ENCODE peak calls at places on chromosomes 4 and X, in seven cellular contexts. Z is colonic mucosa; F is activated CD8-positive, alpha-beta memory T cell treated with anti-CD3 and anti-CD28 coated beads, Interleukin-2, amount 10 ng/mL, durations not matched to agents 7 days and 5 days; C is vagina; D is anterior cingulate cortex; A is left cardiac atrium; S is NB4. L is an unnamed sample.

GRCh38 chrX:153812220-153812619 is 17.8 kb downstream of the SSR4 start:
- DNase-seq in Z (no peak), F (no peak), C (no peak), D (no peak), A (no peak), S (no peak), L (no peak)

GRCh38 chr4:138669479-138670165 is 346.0 kb upstream of the NOCT start:
- DNase-seq in Z (no peak), F (no peak), C (no peak), D (no peak), A (no peak), S (no peak), L (no peak)

GRCh38 chr4:54806351-54806750 is 148.6 kb downstream of the KIT start:
- DNase-seq in Z (no peak), F (no peak), C (no peak), D (no peak), A (no peak), S (no peak), L (no peak)

GRCh38 chr4:157818946-157819692 is 353.7 kb downstream of the GASK1B start:
- DNase-seq in Z (no peak), F (no peak), C (no peak), D (no peak), A (no peak), S (no peak), L (no peak)

GRCh38 chr4:76655566-76656479 is 220.8 kb downstream of the SHROOM3 start:
- DNase-seq in Z (no peak), F (no peak), C (no peak), D (no peak), A (no peak), S (no peak), L (no peak)

GRCh38 chr4:17787315-17787714 is 5.9 kb upstream of the FAM184B start:
- DNase-seq in Z (no peak), F (no peak), C (no peak), D (no peak), A (no peak), S (no peak), L (no peak)

GRCh38 chr4:21765810-21766407 is 182.7 kb downstream of the KCNIP4 start:
- DNase-seq in Z (peak), F (no peak), C (no peak), D (no peak), A (no peak), S (peak), L (peak)

GRCh38 chr4:76535603-76536380 is 100.8 kb downstream of the SHROOM3 start:
- DNase-seq in Z (peak), F (no peak), C (no peak), D (no peak), A (no peak), S (no peak), L (no peak)

GRCh38 chr4:21900211-21900610 is 48.4 kb downstream of the KCNIP4 start:
- DNase-seq in Z (no peak), F (no peak), C (no peak), D (no peak), A (no peak), S (no peak), L (no peak)

GRCh38 chr4:85102606-85103005 is 136.1 kb upstream of the WDFY3 start:
- DNase-seq in Z (no peak), F (no peak), C (no peak), D (no peak), A (no peak), S (no peak), L (no peak)

GRCh38 chr4:117447925-117448324 is 362.5 kb upstream of the TRAM1L1 start:
- DNase-seq in Z (peak), F (no peak), C (no peak), D (no peak), A (no peak), S (peak), L (no peak)

GRCh38 chr4:24373662-24374061 is 210.7 kb downstream of the DHX15 start:
- DNase-seq in Z (no peak), F (no peak), C (no peak), D (no peak), A (no peak), S (no peak), L (no peak)

GRCh38 chr4:10965196-10965595 is 280.6 kb upstream of the CLNK start:
- DNase-seq in Z (no peak), F (no peak), C (no peak), D (no peak), A (no peak), S (no peak), L (no peak)

GRCh38 chrX:121154858-121155404 is 107.5 kb downstream of the GLUD2 start:
- DNase-seq in Z (no peak), F (no peak), C (no peak), D (no peak), A (no peak), S (no peak), L (no peak)

GRCh38 chr4:110669663-110670062 is 46.8 kb upstream of the PITX2 start:
- DNase-seq in Z (no peak), F (no peak), C (no peak), D (no peak), A (no peak), S (no peak), L (no peak)

L was measured in posterior cingulate gyrus.